ENCODE peak calls at places on chromosomes 3 and 15, in six cellular contexts. M is psoas muscle, Q is neuronal stem cell, N is AG04450, B is tibial artery, Y is HepG2. K is an unnamed sample. For H3K27me3, the result is how much of the 10 kb centered on the place peaks cover.

GRCh38 chr3:188943591-188943990 is 228.2 kb upstream of the TPRG1 start:
- DNase-seq in M (no peak), Q (no peak), N (no peak), B (no peak), Y (no peak), K (no peak)

GRCh38 chr3:127143172-127143571 is 49.8 kb upstream of the PRR23E start:
- DNase-seq in M (no peak), Q (no peak), N (no peak), B (no peak), Y (no peak), K (no peak)

GRCh38 chr3:22620498-22620897 is 582.6 kb upstream of the UBE2E2 start:
- DNase-seq in M (no peak), Q (no peak), N (no peak), B (no peak), Y (no peak), K (no peak)

GRCh38 chr3:5186854-5187151 is 704 bp upstream of the EDEM1 start:
- DNase-seq in M (no peak), Q (no peak), N (no peak), B (no peak), Y (peak), K (no peak)

GRCh38 chr3:71109241-71109976 is 474.1 kb downstream of the FOXP1 start:
- DNase-seq in M (no peak), Q (no peak), N (no peak), B (no peak), Y (no peak), K (no peak)

GRCh38 chr3:88462241-88462640 is 312.5 kb downstream of the C3orf38 start:
- DNase-seq in M (no peak), Q (no peak), N (no peak), B (no peak), Y (no peak), K (no peak)

GRCh38 chr3:141498592-141499223 is 11.9 kb downstream of the RASA2 start:
- DNase-seq in M (no peak), Q (no peak), N (no peak), B (peak), Y (no peak), K (peak)

GRCh38 chr3:165233521-165234195 is 37.5 kb upstream of the SLITRK3 start:
- DNase-seq in M (no peak), Q (no peak), N (no peak), B (no peak), Y (no peak), K (no peak)

GRCh38 chr15:40354408-40355171 is 3.4 kb upstream of the DISP2 start:
- DNase-seq in M (no peak), Q (no peak), N (no peak), B (no peak), Y (no peak), K (no peak)

GRCh38 chr3:197422506-197422905 is 124.1 kb upstream of the DLG1 start:
- DNase-seq in M (no peak), Q (no peak), N (no peak), B (no peak), Y (peak), K (no peak)

GRCh38 chr3:47315069-47315647 is 32.4 kb downstream of the KLHL18 start:
- DNase-seq in M (no peak), Q (no peak), N (no peak), B (peak), Y (no peak), K (no peak)

GRCh38 chr3:179688847-179689246 is 36.0 kb downstream of the USP13 start:
- DNase-seq in M (no peak), Q (no peak), N (no peak), B (no peak), Y (no peak), K (no peak)

GRCh38 chr3:165753560-165753959 is 83.7 kb downstream of the BCHE start:
- DNase-seq in M (no peak), Q (no peak), N (no peak), B (no peak), Y (no peak), K (no peak)

GRCh38 chr3:146067048-146067447 is 93.9 kb downstream of the PLOD2 start:
- DNase-seq in M (no peak), Q (no peak), N (peak), B (no peak), Y (no peak), K (no peak)

GRCh38 chr15:55457401-55458022 is 49.2 kb downstream of the PIERCE2 start:
- DNase-seq in M (no peak), Q (no peak), N (no peak), B (no peak), Y (no peak), K (no peak)

GRCh38 chr15:68279779-68280745 is 2.5 kb downstream of the FEM1B start:
- DNase-seq in M (no peak), Q (no peak), N (no peak), B (no peak), Y (no peak), K (no peak)
- H3K4me3 ChIP-seq in M (peak), Q (no peak), N (peak), B (peak), Y (peak), K (peak)

DNA sequence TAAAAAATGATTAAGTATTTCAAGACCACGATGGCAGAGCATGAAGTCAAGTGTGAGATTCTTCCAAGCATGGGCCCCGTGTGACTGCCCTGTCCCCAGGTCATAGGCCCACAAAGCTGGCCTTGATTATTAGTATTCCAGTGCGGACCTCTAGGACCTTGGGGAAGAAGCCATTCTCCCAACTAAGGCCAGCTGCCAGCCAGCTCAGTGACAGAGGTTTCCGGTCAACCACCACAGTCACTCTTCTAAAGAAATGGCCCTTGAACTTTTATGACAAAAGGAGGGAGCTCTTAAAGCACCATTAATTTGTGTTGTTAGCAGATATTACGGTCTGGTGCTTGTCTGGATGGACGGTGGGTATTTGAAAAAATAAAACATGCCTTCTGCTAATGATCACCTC is 28.0 kb downstream of the FAM3D start:
- DNase-seq in M (no peak), Q (no peak), N (no peak), B (no peak), Y (no peak), K (no peak)
- H3K27me3 ChIP-seq in M (under half), Q (under half), N (under half), B (under half), Y (under half), K (under half)

DNA sequence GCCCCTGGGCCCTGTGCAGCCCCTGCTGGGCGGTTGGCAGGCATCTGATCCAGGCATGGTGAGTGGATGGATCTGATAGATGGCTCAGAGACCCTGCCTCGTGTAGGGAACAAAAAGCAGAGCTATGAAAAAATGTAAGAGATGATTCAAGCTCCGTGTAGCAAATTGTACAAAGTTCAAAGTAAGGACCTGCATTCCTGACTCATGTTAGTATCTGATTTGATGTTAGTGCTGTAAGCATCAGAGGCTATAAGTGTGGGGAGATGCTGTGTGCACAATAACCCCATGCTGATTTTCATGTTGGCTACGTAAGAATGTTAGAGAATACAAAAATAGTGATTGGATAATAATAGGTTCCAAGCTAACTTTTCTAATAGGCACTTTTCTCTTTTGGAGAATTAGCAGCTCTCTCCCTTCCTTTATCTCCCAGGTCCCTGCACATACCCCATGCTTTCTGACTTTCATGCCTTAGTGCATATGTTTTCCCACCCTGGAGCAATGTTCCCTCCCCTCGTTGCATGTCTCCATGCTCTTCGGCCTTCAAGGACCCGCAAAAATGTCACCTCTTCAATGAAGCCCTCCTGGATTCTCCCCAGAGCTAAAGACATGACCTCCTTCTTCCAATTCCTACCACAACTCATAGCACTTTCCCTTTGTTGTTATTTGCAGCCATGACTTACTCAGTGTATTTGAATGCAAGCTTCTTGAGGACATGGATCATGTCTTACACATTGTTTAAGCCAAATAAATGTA is 1.6 kb downstream of the CCR9 start:
- DNase-seq in M (no peak), Q (no peak), N (no peak), B (no peak), Y (no peak), K (no peak)
- H3K27ac ChIP-seq in M (no peak), Q (no peak), N (no peak), B (no peak), Y (no peak), K (no peak)

DNA sequence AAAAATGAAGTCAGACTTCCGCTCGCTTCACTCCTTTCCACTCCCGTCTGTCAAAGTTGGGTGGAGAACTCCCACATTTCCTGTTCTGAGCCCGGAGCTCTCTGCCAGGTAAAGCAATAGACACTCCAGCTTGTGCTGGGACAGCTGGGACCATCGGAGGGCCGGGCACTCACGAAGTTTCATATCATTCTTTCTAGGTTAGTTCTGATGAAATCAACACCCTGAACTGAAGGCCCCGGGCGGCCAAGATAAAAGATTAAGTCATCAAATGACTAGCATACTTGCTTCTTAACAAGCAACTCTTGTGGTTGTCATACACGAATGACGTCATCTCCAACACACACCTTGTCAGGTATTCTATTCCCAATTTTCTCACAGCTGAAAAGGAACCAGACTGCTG is 42.1 kb downstream of the MAGI1 start:
- DNase-seq in M (no peak), Q (no peak), N (no peak), B (no peak), Y (no peak), K (peak)
- H3K4me3 ChIP-seq in M (no peak), Q (no peak), N (no peak), B (no peak), Y (no peak), K (no peak)

DNA sequence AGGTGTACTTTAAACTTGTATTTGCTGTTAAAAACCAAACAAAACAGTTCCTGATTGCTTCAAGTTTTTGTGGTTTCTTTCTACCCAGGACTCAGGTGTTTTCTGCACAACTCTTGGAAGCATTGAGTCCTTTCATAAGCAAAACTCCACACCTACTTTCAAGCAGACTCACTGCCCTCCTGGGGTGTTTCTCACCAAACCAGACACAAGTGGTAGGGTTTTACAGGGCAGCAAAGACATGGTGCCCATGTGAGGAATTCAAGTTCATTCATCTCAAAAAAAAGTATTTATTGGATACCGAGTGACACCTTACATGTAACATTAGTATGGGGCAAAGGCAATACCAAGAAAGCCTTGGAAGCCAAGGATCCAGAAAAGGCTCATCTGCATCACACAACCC is 146.7 kb upstream of the BNIP2 start:
- DNase-seq in M (no peak), Q (no peak), N (no peak), B (no peak), Y (no peak), K (no peak)
- H3K27me3 ChIP-seq in M (under half), Q (under half), N (under half), B (under half), Y (under half), K (under half)

GRCh38 chr15:84819791-84820190 is 2.6 kb downstream of the ALPK3 start:
- DNase-seq in M (no peak), Q (no peak), N (no peak), B (no peak), Y (no peak), K (no peak)

GRCh38 chr15:84816694-84817460 is at the start of gene ALPK3:
- DNase-seq in M (peak), Q (peak), N (no peak), B (peak), Y (no peak), K (peak)

GRCh38 chr15:84817461-84818081 is 415 bp downstream of the ALPK3 start:
- DNase-seq in M (no peak), Q (peak), N (no peak), B (no peak), Y (no peak), K (no peak)

GRCh38 chr15:84819291-84819768 is 2.2 kb downstream of the ALPK3 start:
- DNase-seq in M (peak), Q (no peak), N (no peak), B (no peak), Y (peak), K (no peak)

GRCh38 chr15:84818221-84819131 is 1.3 kb downstream of the ALPK3 start:
- DNase-seq in M (peak), Q (peak), N (no peak), B (peak), Y (peak), K (no peak)
- H3K27ac ChIP-seq in M (peak), Q (no peak), N (no peak), B (peak), Y (peak), K (peak)

K was measured in stomach.